ENCODE peak calls at places on chromosomes 13 and 19, in ten cellular contexts. V is fibroblast of lung; U is mesenchymal stem cell; L is HCEC 1CT; H is AG09319; T is sigmoid colon; O is Calu3; I is stimulated activated CD8-positive, alpha-beta memory T cell treated with anti-CD3 and anti-CD28 coated beads, Interleukin-2, amount 100 ng/mL, for 1 hour; W is GM18507; G is AG20443. Z is an unnamed sample.

GRCh38 chr19:46714523-46715106 is 2.3 kb downstream of the PRKD2 start:
- DNase-seq in V (no peak), U (peak; percentile 48), L (no peak), H (no peak), T (no peak), O (no peak), I (peak; percentile 23), W (peak; percentile 54), G (no peak), Z (no peak)

GRCh38 chr13:45238945-45239795 is 38.3 kb upstream of the KCTD4 start:
- DNase-seq in V (peak; percentile 77), U (no peak), L (peak; percentile 68), H (no peak), T (no peak), O (no peak), I (no peak), W (no peak), G (peak; percentile 37), Z (peak; percentile 15)

GRCh38 chr13:97403893-97404683 is 29.9 kb upstream of the RAP2A start:
- DNase-seq in V (no peak), U (no peak), L (peak; percentile 28), H (no peak), T (no peak), O (no peak), I (no peak), W (no peak), G (peak; percentile 37), Z (no peak)

GRCh38 chr19:6587998-6588507 is 2.9 kb downstream of the CD70 start:
- DNase-seq in V (no peak), U (no peak), L (no peak), H (no peak), T (no peak), O (no peak), I (no peak), W (no peak), G (no peak), Z (no peak)

GRCh38 chr19:45164577-45165335 is 4.0 kb upstream of the NKPD1 start:
- DNase-seq in V (peak; percentile 68), U (peak; percentile 79), L (no peak), H (no peak), T (no peak), O (peak; percentile 87), I (no peak), W (peak; percentile 62), G (peak; percentile 74), Z (no peak)

GRCh38 chr19:2429917-2430570 is 2.7 kb upstream of the TIMM13 start:
- DNase-seq in V (no peak), U (no peak), L (no peak), H (no peak), T (no peak), O (no peak), I (no peak), W (no peak), G (no peak), Z (no peak)

GRCh38 chr19:35657904-35658700 is 8.2 kb upstream of the UPK1A start:
- DNase-seq in V (peak; percentile 11), U (no peak), L (peak; percentile 3), H (no peak), T (no peak), O (no peak), I (no peak), W (no peak), G (no peak), Z (no peak)

GRCh38 chr13:33072282-33072681 is 56.1 kb downstream of the KL start:
- DNase-seq in V (no peak), U (no peak), L (no peak), H (no peak), T (no peak), O (no peak), I (no peak), W (no peak), G (no peak), Z (no peak)

GRCh38 chr13:49084961-49085360 is 109.2 kb downstream of the FNDC3A start:
- DNase-seq in V (peak; percentile 21), U (no peak), L (no peak), H (no peak), T (no peak), O (no peak), I (no peak), W (no peak), G (no peak), Z (no peak)

GRCh38 chr19:43476606-43477005 is 11.2 kb upstream of the LYPD3 start:
- DNase-seq in V (peak; percentile 84), U (peak; percentile 63), L (peak; percentile 87), H (peak; percentile 92), T (no peak), O (no peak), I (no peak), W (no peak), G (peak; percentile 75), Z (peak; percentile 81)

GRCh38 chr19:19749332-19750130 is 16.6 kb upstream of the ZNF14 start:
- DNase-seq in V (no peak), U (no peak), L (no peak), H (no peak), T (no peak), O (no peak), I (no peak), W (no peak), G (peak; percentile 9), Z (no peak)

GRCh38 chr13:108769213-108770070 is 140.0 kb downstream of the MYO16 start:
- DNase-seq in V (peak; percentile 19), U (no peak), L (no peak), H (no peak), T (no peak), O (peak; percentile 34), I (no peak), W (no peak), G (no peak), Z (no peak)

GRCh38 chr19:39136225-39136940 is 10.8 kb downstream of the PAK4 start:
- DNase-seq in V (no peak), U (no peak), L (no peak), H (no peak), T (no peak), O (no peak), I (no peak), W (no peak), G (no peak), Z (no peak)

GRCh38 chr19:2167896-2168618 is 4.3 kb downstream of the DOT1L start:
- DNase-seq in V (peak; percentile 61), U (peak; percentile 83), L (peak; percentile 60), H (no peak), T (peak; percentile 78), O (no peak), I (no peak), W (no peak), G (no peak), Z (no peak)

GRCh38 chr13:29594710-29595379 is 643 bp downstream of the SLC7A1 start:
- DNase-seq in V (peak; percentile 64), U (peak; percentile 74), L (peak; percentile 50), H (no peak), T (peak; percentile 89), O (peak; percentile 37), I (peak; percentile 33), W (peak; percentile 43), G (peak; percentile 79), Z (peak; percentile 71)

GRCh38 chr13:98060282-98060681 is 82.6 kb upstream of the FARP1 start:
- DNase-seq in V (peak; percentile 12), U (no peak), L (no peak), H (no peak), T (no peak), O (no peak), I (no peak), W (no peak), G (peak; percentile 30), Z (no peak)

GRCh38 chr19:38663957-38664502 is 16.6 kb downstream of the ACTN4 start:
- DNase-seq in V (no peak), U (no peak), L (no peak), H (no peak), T (peak; percentile 94), O (no peak), I (no peak), W (no peak), G (no peak), Z (no peak)

GRCh38 chr19:1102407-1103106 is 1.2 kb upstream of the GPX4 start:
- DNase-seq in V (peak; percentile 100), U (peak; percentile 99), L (peak; percentile 98), H (peak; percentile 98), T (no peak), O (peak; percentile 83), I (no peak), W (no peak), G (peak; percentile 72), Z (peak; percentile 85)

GRCh38 chr13:51838235-51838846 is 6.6 kb downstream of the TMEM272 start:
- DNase-seq in V (peak; percentile 83), U (peak; percentile 66), L (peak; percentile 44), H (no peak), T (no peak), O (no peak), I (no peak), W (no peak), G (peak; percentile 85), Z (peak; percentile 22)

GRCh38 chr19:37988758-37989635 is 82.0 kb downstream of the SIPA1L3 start:
- DNase-seq in V (peak; percentile 31), U (peak; percentile 81), L (no peak), H (no peak), T (no peak), O (no peak), I (no peak), W (no peak), G (no peak), Z (no peak)

GRCh38 chr13:113630296-113630695 is 27.7 kb downstream of the ATP4B start:
- DNase-seq in V (no peak), U (no peak), L (no peak), H (no peak), T (peak; percentile 44), O (no peak), I (no peak), W (no peak), G (no peak), Z (no peak)

GRCh38 chr19:42242071-42242511 is 311 bp downstream of the GSK3A start:
- DNase-seq in V (no peak), U (peak; percentile 12), L (no peak), H (no peak), T (no peak), O (peak; percentile 33), I (no peak), W (no peak), G (peak; percentile 33), Z (no peak)

GRCh38 chr13:30341815-30342570 is 34.6 kb upstream of the KATNAL1 start:
- DNase-seq in V (peak; percentile 96), U (peak; percentile 88), L (peak; percentile 90), H (peak; percentile 66), T (peak; percentile 97), O (peak; percentile 45), I (no peak), W (no peak), G (peak; percentile 91), Z (peak; percentile 66)

GRCh38 chr13:91482427-91482826 is 84.0 kb downstream of the GPC5 start:
- DNase-seq in V (peak; percentile 10), U (peak; percentile 1), L (no peak), H (no peak), T (no peak), O (no peak), I (no peak), W (no peak), G (no peak), Z (no peak)

GRCh38 chr13:31073859-31074718 is 87.6 kb downstream of the HSPH1 start:
- DNase-seq in V (peak; percentile 36), U (peak; percentile 88), L (no peak), H (no peak), T (no peak), O (no peak), I (no peak), W (peak; percentile 52), G (no peak), Z (no peak)

GRCh38 chr19:9342610-9343304 is 18.8 kb downstream of the ZNF559 start:
- DNase-seq in V (no peak), U (no peak), L (no peak), H (no peak), T (no peak), O (no peak), I (no peak), W (no peak), G (no peak), Z (no peak)

GRCh38 chr13:37617162-37617561 is 18.6 kb upstream of the POSTN start:
- DNase-seq in V (peak; percentile 96), U (peak; percentile 72), L (peak; percentile 88), H (no peak), T (no peak), O (peak; percentile 3), I (no peak), W (no peak), G (peak; percentile 58), Z (peak; percentile 17)

GRCh38 chr13:21637296-21637695 is 33.3 kb upstream of the MICU2 start:
- DNase-seq in V (peak; percentile 77), U (no peak), L (peak; percentile 46), H (no peak), T (no peak), O (peak; percentile 86), I (no peak), W (no peak), G (no peak), Z (no peak)

Z was measured in hepatic stellate cell.